ENCODE peak calls at places on chromosome 16, in nine cellular contexts. One of them, this sample, is unnamed.
A peak's percentile ranks its signal among the peaks of the same experiment; 100 is the strongest.

GRCh38 chr16:4058386-4058785 is 57.9 kb downstream of the ADCY9 start:
- DNase-seq in CD4-positive, alpha-beta T cell: no peak
- DNase-seq in lower lobe of right lung: no peak
- DNase-seq in small intestine: no peak
- DNase-seq in left ventricle myocardium inferior: no peak
- DNase-seq in H9: no peak
- DNase-seq in cardiac muscle cell: no peak
- DNase-seq in CD8-positive, alpha-beta T cell: no peak
- DNase-seq in hepatocyte: no peak
- DNase-seq in this sample: no peak

GRCh38 chr16:68644715-68645493 is at the start of gene CDH3:
- DNase-seq in CD8-positive, alpha-beta T cell: peak; percentile 20
- DNase-seq in CD4-positive, alpha-beta T cell: peak; percentile 7
- DNase-seq in hepatocyte: peak; percentile 80
- DNase-seq in left ventricle myocardium inferior: no peak
- DNase-seq in small intestine: peak; percentile 54
- DNase-seq in lower lobe of right lung: peak; percentile 67
- DNase-seq in H9: peak; percentile 95
- DNase-seq in cardiac muscle cell: peak; percentile 48
- DNase-seq in this sample: no peak

GRCh38 chr16:17015702-17016101 is 455.1 kb downstream of the XYLT1 start:
- DNase-seq in hepatocyte: no peak
- DNase-seq in CD8-positive, alpha-beta T cell: no peak
- DNase-seq in CD4-positive, alpha-beta T cell: no peak
- DNase-seq in small intestine: no peak
- DNase-seq in left ventricle myocardium inferior: no peak
- DNase-seq in lower lobe of right lung: no peak
- DNase-seq in cardiac muscle cell: no peak
- DNase-seq in H9: no peak
- DNase-seq in this sample: no peak

GRCh38 chr16:2692948-2693651 is 10.8 kb downstream of the KCTD5 start:
- DNase-seq in H9: peak; percentile 71
- DNase-seq in cardiac muscle cell: no peak
- DNase-seq in small intestine: no peak
- DNase-seq in CD4-positive, alpha-beta T cell: no peak
- DNase-seq in lower lobe of right lung: no peak
- DNase-seq in CD8-positive, alpha-beta T cell: no peak
- DNase-seq in left ventricle myocardium inferior: no peak
- DNase-seq in hepatocyte: no peak
- DNase-seq in this sample: no peak

GRCh38 chr16:71600822-71601221 is 23.9 kb upstream of the TAT start:
- DNase-seq in left ventricle myocardium inferior: no peak
- DNase-seq in hepatocyte: no peak
- DNase-seq in CD8-positive, alpha-beta T cell: no peak
- DNase-seq in H9: no peak
- DNase-seq in cardiac muscle cell: no peak
- DNase-seq in CD4-positive, alpha-beta T cell: no peak
- DNase-seq in lower lobe of right lung: no peak
- DNase-seq in small intestine: no peak
- DNase-seq in this sample: no peak

GRCh38 chr16:13936596-13937081 is 16.7 kb downstream of the ERCC4 start:
- DNase-seq in CD8-positive, alpha-beta T cell: no peak
- DNase-seq in cardiac muscle cell: peak; percentile 84
- DNase-seq in H9: no peak
- DNase-seq in hepatocyte: peak; percentile 67
- DNase-seq in left ventricle myocardium inferior: no peak
- DNase-seq in small intestine: no peak
- DNase-seq in CD4-positive, alpha-beta T cell: no peak
- DNase-seq in lower lobe of right lung: no peak
- DNase-seq in this sample: no peak

GRCh38 chr16:85438981-85439639 is 174.0 kb upstream of the GSE1 start:
- DNase-seq in left ventricle myocardium inferior: no peak
- DNase-seq in hepatocyte: no peak
- DNase-seq in H9: no peak
- DNase-seq in small intestine: no peak
- DNase-seq in lower lobe of right lung: no peak
- DNase-seq in CD4-positive, alpha-beta T cell: no peak
- DNase-seq in CD8-positive, alpha-beta T cell: no peak
- DNase-seq in cardiac muscle cell: no peak
- DNase-seq in this sample: no peak

GRCh38 chr16:84759906-84760305 is 59.9 kb upstream of the CRISPLD2 start:
- DNase-seq in left ventricle myocardium inferior: no peak
- DNase-seq in cardiac muscle cell: no peak
- DNase-seq in small intestine: no peak
- DNase-seq in lower lobe of right lung: no peak
- DNase-seq in CD8-positive, alpha-beta T cell: no peak
- DNase-seq in CD4-positive, alpha-beta T cell: no peak
- DNase-seq in H9: no peak
- DNase-seq in hepatocyte: no peak
- DNase-seq in this sample: no peak

GRCh38 chr16:7331997-7332396 is 648 bp upstream of the RBFOX1 start:
- DNase-seq in left ventricle myocardium inferior: no peak
- DNase-seq in cardiac muscle cell: no peak
- DNase-seq in H9: no peak
- DNase-seq in CD8-positive, alpha-beta T cell: no peak
- DNase-seq in small intestine: no peak
- DNase-seq in CD4-positive, alpha-beta T cell: no peak
- DNase-seq in lower lobe of right lung: no peak
- DNase-seq in hepatocyte: no peak
- DNase-seq in this sample: no peak

GRCh38 chr16:49127103-49127502 is 154.5 kb downstream of the CBLN1 start:
- DNase-seq in lower lobe of right lung: no peak
- DNase-seq in cardiac muscle cell: no peak
- DNase-seq in left ventricle myocardium inferior: no peak
- DNase-seq in hepatocyte: peak; percentile 31
- DNase-seq in CD8-positive, alpha-beta T cell: no peak
- DNase-seq in H9: no peak
- DNase-seq in small intestine: no peak
- DNase-seq in CD4-positive, alpha-beta T cell: no peak
- DNase-seq in this sample: no peak

GRCh38 chr16:1126044-1126443 is 26.9 kb upstream of the CACNA1H start:
- DNase-seq in H9: no peak
- DNase-seq in lower lobe of right lung: no peak
- DNase-seq in small intestine: no peak
- DNase-seq in cardiac muscle cell: no peak
- DNase-seq in left ventricle myocardium inferior: no peak
- DNase-seq in CD8-positive, alpha-beta T cell: no peak
- DNase-seq in hepatocyte: no peak
- DNase-seq in CD4-positive, alpha-beta T cell: no peak
- DNase-seq in this sample: no peak

GRCh38 chr16:56639045-56639444 is 579 bp downstream of the MT1A start:
- DNase-seq in hepatocyte: no peak
- DNase-seq in small intestine: peak; percentile 79
- DNase-seq in left ventricle myocardium inferior: no peak
- DNase-seq in lower lobe of right lung: no peak
- DNase-seq in CD4-positive, alpha-beta T cell: no peak
- DNase-seq in cardiac muscle cell: no peak
- DNase-seq in CD8-positive, alpha-beta T cell: no peak
- DNase-seq in H9: no peak
- DNase-seq in this sample: no peak

GRCh38 chr16:68776821-68777485 is 39.9 kb downstream of the CDH1 start:
- DNase-seq in CD8-positive, alpha-beta T cell: peak; percentile 33
- DNase-seq in cardiac muscle cell: no peak
- DNase-seq in lower lobe of right lung: no peak
- DNase-seq in left ventricle myocardium inferior: no peak
- DNase-seq in CD4-positive, alpha-beta T cell: no peak
- DNase-seq in H9: no peak
- DNase-seq in small intestine: no peak
- DNase-seq in hepatocyte: no peak
- DNase-seq in this sample: no peak

GRCh38 chr16:53456625-53457024 is 22.4 kb downstream of the RBL2 start:
- DNase-seq in small intestine: peak; percentile 62
- DNase-seq in CD4-positive, alpha-beta T cell: no peak
- DNase-seq in hepatocyte: no peak
- DNase-seq in left ventricle myocardium inferior: no peak
- DNase-seq in CD8-positive, alpha-beta T cell: peak; percentile 42
- DNase-seq in H9: no peak
- DNase-seq in lower lobe of right lung: no peak
- DNase-seq in cardiac muscle cell: no peak
- DNase-seq in this sample: no peak

GRCh38 chr16:75116081-75116910 is at the start of gene LDHD:
- DNase-seq in hepatocyte: peak; percentile 78
- DNase-seq in lower lobe of right lung: peak; percentile 93
- DNase-seq in CD4-positive, alpha-beta T cell: no peak
- DNase-seq in left ventricle myocardium inferior: peak; percentile 83
- DNase-seq in H9: peak; percentile 88
- DNase-seq in small intestine: peak; percentile 79
- DNase-seq in cardiac muscle cell: peak; percentile 57
- DNase-seq in CD8-positive, alpha-beta T cell: no peak
- DNase-seq in this sample: peak; percentile 79

GRCh38 chr16:2814757-2815298 is 2.2 kb upstream of the PRSS21 start:
- DNase-seq in left ventricle myocardium inferior: no peak
- DNase-seq in small intestine: no peak
- DNase-seq in CD4-positive, alpha-beta T cell: no peak
- DNase-seq in CD8-positive, alpha-beta T cell: no peak
- DNase-seq in H9: no peak
- DNase-seq in cardiac muscle cell: no peak
- DNase-seq in hepatocyte: no peak
- DNase-seq in lower lobe of right lung: peak; percentile 41
- DNase-seq in this sample: no peak

GRCh38 chr16:88983771-88984687 is 7.0 kb upstream of the CBFA2T3 start:
- DNase-seq in left ventricle myocardium inferior: no peak
- DNase-seq in CD8-positive, alpha-beta T cell: no peak
- DNase-seq in cardiac muscle cell: no peak
- DNase-seq in CD4-positive, alpha-beta T cell: no peak
- DNase-seq in lower lobe of right lung: no peak
- DNase-seq in hepatocyte: no peak
- DNase-seq in small intestine: no peak
- DNase-seq in H9: no peak
- DNase-seq in this sample: no peak

GRCh38 chr16:11253009-11253994 is 2.7 kb downstream of the SOCS1 start:
- DNase-seq in H9: no peak
- DNase-seq in small intestine: no peak
- DNase-seq in left ventricle myocardium inferior: no peak
- DNase-seq in CD8-positive, alpha-beta T cell: peak; percentile 52
- DNase-seq in lower lobe of right lung: no peak
- DNase-seq in CD4-positive, alpha-beta T cell: no peak
- DNase-seq in hepatocyte: no peak
- DNase-seq in cardiac muscle cell: no peak
- DNase-seq in this sample: no peak

GRCh38 chr16:11252482-11252931 is 3.5 kb downstream of the SOCS1 start:
- DNase-seq in hepatocyte: no peak
- DNase-seq in H9: no peak
- DNase-seq in left ventricle myocardium inferior: no peak
- DNase-seq in CD4-positive, alpha-beta T cell: no peak
- DNase-seq in cardiac muscle cell: no peak
- DNase-seq in small intestine: no peak
- DNase-seq in CD8-positive, alpha-beta T cell: peak; percentile 21
- DNase-seq in lower lobe of right lung: no peak
- DNase-seq in this sample: no peak

GRCh38 chr16:11255737-11256656 is at the start of gene SOCS1:
- DNase-seq in cardiac muscle cell: peak; percentile 92
- DNase-seq in left ventricle myocardium inferior: peak; percentile 87
- DNase-seq in H9: peak; percentile 86
- DNase-seq in CD8-positive, alpha-beta T cell: peak; percentile 81
- DNase-seq in small intestine: peak; percentile 83
- DNase-seq in hepatocyte: peak; percentile 95
- DNase-seq in CD4-positive, alpha-beta T cell: peak; percentile 83
- DNase-seq in lower lobe of right lung: peak; percentile 90
- DNase-seq in this sample: peak; percentile 73

GRCh38 chr16:11254913-11255736 is 879 bp downstream of the SOCS1 start:
- DNase-seq in CD4-positive, alpha-beta T cell: peak; percentile 59
- DNase-seq in left ventricle myocardium inferior: peak; percentile 33
- DNase-seq in H9: no peak
- DNase-seq in small intestine: peak; percentile 47
- DNase-seq in hepatocyte: peak; percentile 82
- DNase-seq in lower lobe of right lung: peak; percentile 74
- DNase-seq in CD8-positive, alpha-beta T cell: peak; percentile 60
- DNase-seq in cardiac muscle cell: peak; percentile 62
- DNase-seq in this sample: no peak

GRCh38 chr16:11253995-11254912 is 1.8 kb downstream of the SOCS1 start:
- DNase-seq in left ventricle myocardium inferior: no peak
- DNase-seq in CD4-positive, alpha-beta T cell: no peak
- DNase-seq in H9: no peak
- DNase-seq in small intestine: no peak
- DNase-seq in CD8-positive, alpha-beta T cell: peak; percentile 27
- DNase-seq in cardiac muscle cell: no peak
- DNase-seq in hepatocyte: no peak
- DNase-seq in lower lobe of right lung: no peak
- DNase-seq in this sample: no peak
- H3K27ac ChIP-seq in left ventricle myocardium inferior: peak overlapping the region; percentile 100
- H3K27ac ChIP-seq in CD4-positive, alpha-beta T cell: peak overlapping the region; percentile 86
- H3K27ac ChIP-seq in H9: no peak overlapping the region
- H3K27ac ChIP-seq in small intestine: peak overlapping the region; percentile 80
- H3K27ac ChIP-seq in CD8-positive, alpha-beta T cell: peak overlapping the region; percentile 70
- H3K27ac ChIP-seq in cardiac muscle cell: no peak overlapping the region
- H3K27ac ChIP-seq in hepatocyte: peak overlapping the region; percentile 91
- H3K27ac ChIP-seq in lower lobe of right lung: peak overlapping the region; percentile 98
- H3K27ac ChIP-seq in this sample: peak overlapping the region; percentile 96

DNA sequence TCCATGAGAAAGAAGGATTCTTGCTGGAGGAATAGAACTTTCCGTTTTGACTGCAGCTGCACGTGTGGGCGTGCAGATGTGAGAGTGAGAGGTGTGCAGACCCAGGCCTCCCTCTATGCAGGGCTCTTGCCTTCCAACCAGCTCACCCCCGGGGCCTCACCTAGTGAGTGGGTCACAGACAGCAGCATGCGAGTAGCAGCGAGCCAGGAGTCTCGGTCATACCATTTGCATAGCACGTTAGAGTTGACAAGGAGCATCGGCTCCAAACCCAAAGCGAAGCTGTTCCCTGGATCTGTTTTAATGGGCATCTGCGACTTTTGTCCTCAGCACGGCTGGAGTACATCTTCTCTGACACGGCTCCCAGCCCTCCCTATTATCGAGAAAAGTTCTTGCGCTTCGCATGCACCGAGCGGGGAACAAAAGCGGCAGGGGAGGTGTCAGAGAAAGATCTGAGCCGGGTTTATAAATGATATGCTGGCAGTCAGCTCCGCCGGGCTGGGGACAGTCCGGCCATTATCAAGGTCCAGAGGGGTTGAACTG is 253.3 kb downstream of the MAF start:
- DNase-seq in CD8-positive, alpha-beta T cell: no peak
- DNase-seq in H9: peak; percentile 29
- DNase-seq in cardiac muscle cell: no peak
- DNase-seq in hepatocyte: no peak
- DNase-seq in small intestine: no peak
- DNase-seq in CD4-positive, alpha-beta T cell: no peak
- DNase-seq in lower lobe of right lung: no peak
- DNase-seq in left ventricle myocardium inferior: no peak
- DNase-seq in this sample: no peak
- H3K27me3 ChIP-seq in CD8-positive, alpha-beta T cell: no peaks in the 10 kb centered on the region
- H3K27me3 ChIP-seq in H9: no peaks in the 10 kb centered on the region
- H3K27me3 ChIP-seq in cardiac muscle cell: no peaks in the 10 kb centered on the region
- H3K27me3 ChIP-seq in hepatocyte: no peaks in the 10 kb centered on the region
- H3K27me3 ChIP-seq in small intestine: no peaks in the 10 kb centered on the region
- H3K27me3 ChIP-seq in CD4-positive, alpha-beta T cell: no peaks in the 10 kb centered on the region
- H3K27me3 ChIP-seq in lower lobe of right lung: no peaks in the 10 kb centered on the region
- H3K27me3 ChIP-seq in left ventricle myocardium inferior: peaks cover 33% of the 10 kb centered on the region
- H3K27me3 ChIP-seq in this sample: no peaks in the 10 kb centered on the region

GRCh38 chr16:11346700-11347319 is 1.6 kb downstream of the RMI2 start:
- DNase-seq in small intestine: no peak
- DNase-seq in lower lobe of right lung: no peak
- DNase-seq in hepatocyte: no peak
- DNase-seq in CD4-positive, alpha-beta T cell: no peak
- DNase-seq in cardiac muscle cell: no peak
- DNase-seq in left ventricle myocardium inferior: no peak
- DNase-seq in H9: no peak
- DNase-seq in CD8-positive, alpha-beta T cell: no peak
- DNase-seq in this sample: no peak
- H3K27ac ChIP-seq in small intestine: no peak overlapping the region
- H3K27ac ChIP-seq in lower lobe of right lung: no peak overlapping the region
- H3K27ac ChIP-seq in hepatocyte: no peak overlapping the region
- H3K27ac ChIP-seq in CD4-positive, alpha-beta T cell: no peak overlapping the region
- H3K27ac ChIP-seq in cardiac muscle cell: no peak overlapping the region
- H3K27ac ChIP-seq in left ventricle myocardium inferior: no peak overlapping the region
- H3K27ac ChIP-seq in H9: no peak overlapping the region
- H3K27ac ChIP-seq in CD8-positive, alpha-beta T cell: no peak overlapping the region
- H3K27ac ChIP-seq in this sample: no peak overlapping the region

GRCh38 chr16:66426112-66427035 is 721 bp upstream of the BEAN1 start:
- DNase-seq in CD4-positive, alpha-beta T cell: no peak
- DNase-seq in hepatocyte: peak; percentile 38
- DNase-seq in small intestine: no peak
- DNase-seq in left ventricle myocardium inferior: no peak
- DNase-seq in lower lobe of right lung: no peak
- DNase-seq in CD8-positive, alpha-beta T cell: no peak
- DNase-seq in H9: no peak
- DNase-seq in cardiac muscle cell: peak; percentile 25
- DNase-seq in this sample: no peak
- H3K27me3 ChIP-seq in CD4-positive, alpha-beta T cell: peaks cover 59% of the 10 kb centered on the region
- H3K27me3 ChIP-seq in hepatocyte: peaks cover 61% of the 10 kb centered on the region
- H3K27me3 ChIP-seq in small intestine: peaks cover 12% of the 10 kb centered on the region
- H3K27me3 ChIP-seq in left ventricle myocardium inferior: peaks cover 30% of the 10 kb centered on the region
- H3K27me3 ChIP-seq in lower lobe of right lung: peaks cover 38% of the 10 kb centered on the region
- H3K27me3 ChIP-seq in CD8-positive, alpha-beta T cell: peaks cover 24% of the 10 kb centered on the region
- H3K27me3 ChIP-seq in H9: peaks cover 48% of the 10 kb centered on the region
- H3K27me3 ChIP-seq in cardiac muscle cell: peaks cover 92% of the 10 kb centered on the region
- H3K27me3 ChIP-seq in this sample: peaks cover 65% of the 10 kb centered on the region

This sample was measured in tibial nerve.